ENCODE peak calls at places on chromosomes 11 and 22, in ten cellular contexts. E is heart left ventricle, L is RWPE2, Q is testis, P is thoracic aorta, G is psoas muscle, D is neuronal stem cell, X is colonic mucosa, Z is pancreas, I is GM23248. O is an unnamed sample. For H3K4me1, the result is how much of the 10 kb centered on the place peaks cover.

GRCh38 chr11:21465920-21466319 is 727.0 kb upstream of the ANO5 start:
- DNase-seq in Q (no peak), X (no peak), P (no peak), D (no peak), G (no peak), E (no peak), I (no peak), L (no peak), Z (no peak), O (no peak)

GRCh38 chr22:37633693-37634504 is 5.6 kb upstream of the SH3BP1 start:
- DNase-seq in I (peak), Q (peak), P (no peak), D (peak), L (no peak), X (peak), E (peak), Z (peak), G (peak), O (peak)

GRCh38 chr11:68012843-68013610 is 2.9 kb downstream of the ALDH3B1 start:
- DNase-seq in P (no peak), D (no peak), X (no peak), Z (peak), Q (no peak), G (no peak), E (no peak), L (peak), I (peak), O (no peak)

GRCh38 chr11:12824281-12825041 is 150.2 kb downstream of the TEAD1 start:
- DNase-seq in G (no peak), Z (no peak), P (no peak), D (no peak), E (no peak), X (peak), Q (peak), L (no peak), I (no peak), O (no peak)

GRCh38 chr11:75667268-75667830 is 1.5 kb downstream of the MAP6 start:
- DNase-seq in X (no peak), G (peak), Q (peak), E (no peak), D (peak), L (no peak), I (peak), P (no peak), Z (peak), O (peak)

GRCh38 chr22:46119729-46120419 is 30.5 kb upstream of the PPARA start:
- DNase-seq in I (peak), D (no peak), L (no peak), X (no peak), E (peak), G (no peak), Q (peak), P (no peak), Z (no peak), O (no peak)

GRCh38 chr11:26065944-26066343 is 266.0 kb upstream of the ANO3 start:
- DNase-seq in L (no peak), E (no peak), G (no peak), X (no peak), D (no peak), Q (no peak), P (no peak), Z (no peak), I (no peak), O (no peak)

GRCh38 chr22:24376002-24376401 is 51.4 kb upstream of the ADORA2A start:
- DNase-seq in I (no peak), G (no peak), X (no peak), Z (no peak), L (no peak), D (no peak), Q (no peak), E (no peak), P (no peak), O (no peak)

GRCh38 chr11:1339066-1339675 is 29.7 kb upstream of the TOLLIP start:
- DNase-seq in Z (no peak), E (no peak), X (no peak), P (no peak), I (peak), D (no peak), G (no peak), Q (no peak), L (no peak), O (no peak)

GRCh38 chr11:86016451-86016850 is 52.4 kb downstream of the PICALM start:
- DNase-seq in G (no peak), E (no peak), Q (no peak), Z (no peak), L (no peak), D (no peak), P (no peak), I (no peak), X (no peak), O (no peak)

GRCh38 chr11:31967404-31967950 is 123.4 kb upstream of the RCN1 start:
- DNase-seq in D (no peak), Q (no peak), I (no peak), L (no peak), E (no peak), Z (no peak), P (no peak), G (no peak), X (no peak), O (no peak)

DNA sequence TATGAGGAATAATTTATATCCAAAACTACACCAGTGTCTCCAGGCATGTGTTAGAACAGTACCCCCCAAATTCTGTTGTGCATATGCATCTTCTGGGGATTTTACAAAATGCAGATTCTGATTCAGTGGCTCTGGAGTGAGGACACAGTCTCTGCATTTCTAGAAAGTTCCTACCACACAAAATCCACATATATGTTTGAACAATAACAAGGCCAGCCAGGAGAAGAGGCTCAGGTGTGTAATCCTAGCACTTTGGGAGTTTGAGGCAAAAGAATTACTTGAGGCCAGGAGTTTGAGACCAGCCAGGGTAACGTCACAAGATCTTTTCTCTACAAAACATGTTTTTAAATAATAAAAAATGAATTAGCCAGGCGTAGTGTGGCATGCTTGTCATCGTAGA is 84.9 kb downstream of the ZNF280B start:
- DNase-seq in E (no peak), I (no peak), L (no peak), D (no peak), X (no peak), P (no peak), G (no peak), Q (no peak), Z (no peak), O (no peak)
- H3K4me1 ChIP-seq in E (under half), I (under half), L (under half), D (under half), X (under half), P (under half), G (under half), Q (under half), Z (under half), O (under half)

GRCh38 chr22:41700105-41700358 is 729 bp downstream of the MEI1 start:
- DNase-seq in I (no peak), Z (no peak), E (no peak), P (no peak), G (no peak), Q (no peak), X (no peak), L (no peak), D (no peak), O (no peak)

GRCh38 chr22:41702763-41703162 is 3.5 kb downstream of the MEI1 start:
- DNase-seq in Z (no peak), E (no peak), D (no peak), G (no peak), L (no peak), X (no peak), I (no peak), P (no peak), Q (no peak), O (no peak)

GRCh38 chr22:41696714-41697113 is 2.6 kb upstream of the MEI1 start:
- DNase-seq in D (no peak), X (no peak), G (no peak), I (no peak), L (peak), Z (no peak), E (no peak), Q (no peak), P (no peak), O (no peak)

GRCh38 chr22:41697126-41697775 is 2.1 kb upstream of the MEI1 start:
- DNase-seq in E (peak), Q (peak), P (peak), G (peak), X (peak), L (peak), D (peak), I (peak), Z (peak), O (peak)

DNA sequence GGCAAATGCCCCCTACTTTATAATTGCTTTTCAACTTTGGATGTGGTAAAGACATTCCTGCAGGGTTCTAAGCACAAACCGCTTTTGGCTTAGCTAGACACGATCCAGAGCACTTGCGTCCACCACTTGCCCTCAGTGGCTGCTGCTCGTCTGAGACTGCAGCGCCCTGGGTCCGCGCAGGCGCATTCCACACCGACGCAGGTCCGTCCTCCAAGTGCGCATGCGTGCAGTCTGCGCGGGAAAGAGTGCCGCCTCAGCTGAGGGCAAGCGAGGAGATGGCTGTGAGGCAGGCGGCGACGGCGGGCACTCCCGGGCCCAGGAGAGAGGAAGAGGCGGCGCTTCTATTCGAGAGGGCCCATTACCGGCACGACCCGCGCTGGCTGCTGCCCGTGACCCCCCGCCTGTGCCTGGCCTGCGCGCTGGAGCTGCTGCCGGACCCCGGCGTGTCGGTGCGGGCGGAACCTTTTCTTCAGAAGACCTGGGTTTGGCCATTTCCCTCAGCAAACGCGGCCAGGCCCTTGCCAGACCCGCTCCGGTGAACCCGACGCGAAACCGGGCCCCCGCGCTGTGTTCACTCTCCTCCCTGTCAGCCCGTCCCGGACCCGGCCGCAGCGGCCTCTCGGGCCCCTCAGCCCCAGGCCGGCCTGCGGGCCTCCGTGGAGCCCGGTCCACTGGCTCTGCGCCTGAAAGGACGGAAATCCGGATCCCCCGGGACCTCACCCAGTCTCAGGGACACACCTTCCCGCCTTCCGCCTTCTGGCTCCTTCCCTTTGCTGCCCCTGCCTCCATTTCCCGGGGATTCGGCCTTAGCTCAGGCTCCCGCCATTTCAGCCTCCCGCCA is at the start of gene MEI1:
- DNase-seq in X (peak), Z (peak), P (peak), Q (peak), G (peak), I (peak), D (no peak), L (peak), E (peak), O (peak)
- H3K4me1 ChIP-seq in X (under half), Z (under half), P (under half), Q (under half), G (under half), I (under half), D (under half), L (under half), E (under half), O (under half)

GRCh38 chr22:20110359-20110985 is 5.4 kb upstream of the RANBP1 start:
- DNase-seq in D (no peak), E (peak), I (no peak), L (no peak), P (no peak), G (peak), Z (no peak), Q (no peak), X (no peak), O (peak)
- H3K4me1 ChIP-seq in D (under half), E (under half), I (under half), L (under half), P (under half), G (under half), Z (under half), Q (under half), X (under half), O (under half)

GRCh38 chr22:17337639-17338038 is 31.6 kb upstream of the CECR2 start:
- DNase-seq in G (no peak), L (no peak), E (no peak), X (no peak), P (no peak), Q (no peak), D (no peak), I (no peak), Z (no peak), O (no peak)
- H3K4me1 ChIP-seq in G (under half), L (under half), E (under half), X (under half), P (under half), Q (under half), D (under half), I (under half), Z (under half), O (under half)

GRCh38 chr22:17347724-17348123 is 21.5 kb upstream of the CECR2 start:
- DNase-seq in I (no peak), D (no peak), Z (no peak), Q (no peak), P (no peak), X (no peak), E (no peak), G (no peak), L (no peak), O (no peak)

GRCh38 chr22:17349172-17349571 is 20.1 kb upstream of the CECR2 start:
- DNase-seq in L (no peak), G (no peak), I (no peak), Z (no peak), D (no peak), E (no peak), P (no peak), Q (no peak), X (no peak), O (no peak)

GRCh38 chr22:17348464-17349103 is 20.7 kb upstream of the CECR2 start:
- DNase-seq in L (no peak), G (no peak), I (no peak), P (no peak), E (no peak), X (no peak), Z (no peak), D (no peak), Q (no peak), O (no peak)

GRCh38 chr22:17343766-17344165 is 25.5 kb upstream of the CECR2 start:
- DNase-seq in G (no peak), Z (no peak), E (no peak), D (no peak), I (no peak), L (no peak), P (no peak), X (no peak), Q (no peak), O (no peak)

GRCh38 chr22:17346578-17346977 is 22.7 kb upstream of the CECR2 start:
- DNase-seq in D (no peak), G (no peak), E (no peak), Z (no peak), I (no peak), L (no peak), X (no peak), P (no peak), Q (no peak), O (no peak)
- H3K4me1 ChIP-seq in D (under half), G (under half), E (under half), Z (under half), I (under half), L (under half), X (under half), P (under half), Q (under half), O (under half)

GRCh38 chr11:117835576-117835975 is 11.0 kb upstream of the FXYD2 start:
- DNase-seq in Q (no peak), L (no peak), I (no peak), E (no peak), P (no peak), X (no peak), Z (no peak), G (no peak), D (no peak), O (no peak)
- H3K4me1 ChIP-seq in Q (under half), L (under half), I (under half), E (under half), P (under half), X (under half), Z (under half), G (under half), D (under half), O (under half)

GRCh38 chr11:106077609-106078517 is at the start of gene AASDHPPT:
- DNase-seq in Z (peak), L (no peak), E (no peak), D (no peak), G (no peak), X (peak), P (no peak), I (peak), Q (peak), O (no peak)
- H3K4me1 ChIP-seq in Z (under half), L (under half), E (half or more), D (under half), G (under half), X (under half), P (under half), I (under half), Q (under half), O (half or more)

GRCh38 chr11:83150450-83150849 is 6.5 kb upstream of the PCF11 start:
- DNase-seq in I (no peak), P (no peak), X (no peak), Z (no peak), E (no peak), Q (no peak), G (no peak), D (no peak), L (no peak), O (no peak)

GRCh38 chr11:83151274-83151977 is 5.5 kb upstream of the PCF11 start:
- DNase-seq in D (no peak), P (no peak), Z (no peak), L (no peak), E (no peak), I (no peak), G (no peak), Q (no peak), X (peak), O (no peak)

GRCh38 chr11:83152245-83152644 is 4.7 kb upstream of the PCF11 start:
- DNase-seq in Q (no peak), Z (no peak), X (no peak), E (no peak), D (no peak), L (no peak), I (no peak), G (no peak), P (no peak), O (no peak)

GRCh38 chr11:83147895-83148294 is 9.0 kb upstream of the PCF11 start:
- DNase-seq in D (no peak), E (no peak), X (no peak), Z (no peak), I (peak), L (no peak), P (no peak), Q (no peak), G (no peak), O (no peak)
- H3K4me1 ChIP-seq in D (under half), E (under half), X (under half), Z (under half), I (under half), L (under half), P (under half), Q (under half), G (under half), O (under half)

GRCh38 chr11:56340289-56340688 is 5.5 kb upstream of the OR8K1 start:
- DNase-seq in Q (no peak), I (no peak), E (no peak), L (no peak), G (no peak), P (no peak), X (no peak), Z (no peak), D (no peak), O (no peak)

DNA sequence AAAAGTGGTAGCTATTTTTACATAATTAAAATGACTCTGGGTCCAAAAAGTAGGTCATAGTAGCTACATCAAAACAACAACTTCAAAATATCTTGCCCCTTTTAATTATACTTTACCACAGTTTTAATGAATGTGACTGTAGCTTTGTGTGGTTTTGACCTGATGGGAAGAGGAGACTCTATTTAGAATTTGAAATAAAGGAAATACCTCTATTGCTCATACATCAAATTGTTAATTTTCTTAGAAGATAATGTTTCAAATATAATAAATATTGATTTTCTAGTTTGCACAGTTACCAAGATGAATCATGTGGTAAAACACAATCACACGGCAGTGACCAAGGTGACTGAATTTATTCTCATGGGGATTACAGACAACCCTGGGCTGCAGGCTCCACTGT is at the start of gene OR8K1:
- DNase-seq in P (no peak), D (no peak), G (no peak), L (no peak), X (no peak), I (no peak), E (no peak), Z (no peak), Q (no peak), O (no peak)
- H3K4me1 ChIP-seq in P (under half), D (under half), G (under half), L (under half), X (under half), I (under half), E (under half), Z (under half), Q (under half), O (under half)

GRCh38 chr11:61771995-61772455 is 19.6 kb downstream of the MYRF start:
- DNase-seq in P (no peak), Z (no peak), L (no peak), E (no peak), Q (no peak), G (no peak), X (no peak), I (no peak), D (no peak), O (no peak)

GRCh38 chr11:61773356-61773755 is 19.0 kb downstream of the TMEM258 start:
- DNase-seq in L (no peak), D (no peak), P (no peak), X (no peak), Q (no peak), I (no peak), E (no peak), G (no peak), Z (no peak), O (no peak)

GRCh38 chr11:61774441-61774840 is 18.0 kb downstream of the TMEM258 start:
- DNase-seq in X (no peak), P (no peak), Z (no peak), L (no peak), Q (no peak), I (no peak), D (no peak), G (no peak), E (peak), O (no peak)

GRCh38 chr11:61775106-61775505 is 17.3 kb downstream of the TMEM258 start:
- DNase-seq in X (no peak), Z (no peak), G (no peak), L (no peak), I (no peak), E (peak), P (no peak), D (no peak), Q (no peak), O (no peak)

GRCh38 chr11:61773826-61774225 is 18.6 kb downstream of the TMEM258 start:
- DNase-seq in D (no peak), E (no peak), Z (no peak), L (no peak), P (no peak), Q (no peak), G (no peak), X (no peak), I (no peak), O (no peak)
- H3K4me1 ChIP-seq in D (under half), E (under half), Z (under half), L (under half), P (under half), Q (under half), G (under half), X (under half), I (under half), O (under half)